ENCODE peak calls at places on chromosomes 1 and 21, in six cellular contexts. Q is heart left ventricle; M is neuronal stem cell; I is naive thymus-derived CD4-positive, alpha-beta T cell; E is GM23248; Y is ascending aorta. P is an unnamed sample.

GRCh38 chr1:229227298-229227919 is 43.5 kb upstream of the RAB4A start:
- DNase-seq in Q (peak; percentile 91), M (peak; percentile 72), I (peak; percentile 71), E (peak; percentile 79), Y (peak; percentile 90), P (peak; percentile 84)

GRCh38 chr1:210792703-210793102 is 341.2 kb downstream of the KCNH1 start:
- DNase-seq in Q (no peak), M (no peak), I (no peak), E (peak; percentile 71), Y (no peak), P (no peak)

GRCh38 chr21:36552458-36552800 is 72.5 kb upstream of the CLDN14 start:
- DNase-seq in Q (no peak), M (no peak), I (no peak), E (no peak), Y (no peak), P (no peak)

GRCh38 chr1:91092503-91092902 is 70.7 kb upstream of the ZNF644 start:
- DNase-seq in Q (no peak), M (peak; percentile 48), I (no peak), E (no peak), Y (no peak), P (no peak)

GRCh38 chr1:29599071-29599470 is 362.7 kb downstream of the PTPRU start:
- DNase-seq in Q (no peak), M (no peak), I (no peak), E (no peak), Y (peak; percentile 25), P (peak; percentile 18)

GRCh38 chr1:66022904-66023620 is 230.4 kb downstream of the PDE4B start:
- DNase-seq in Q (no peak), M (peak; percentile 15), I (no peak), E (peak; percentile 29), Y (no peak), P (no peak)

GRCh38 chr1:60560701-60561100 is 487.1 kb upstream of the C1orf87 start:
- DNase-seq in Q (no peak), M (peak; percentile 8), I (no peak), E (no peak), Y (no peak), P (no peak)

GRCh38 chr21:37155216-37155615 is 82.2 kb downstream of the TTC3 start:
- DNase-seq in Q (no peak), M (no peak), I (no peak), E (no peak), Y (no peak), P (no peak)

GRCh38 chr1:159338018-159338417 is 35.9 kb downstream of the FCER1A start:
- DNase-seq in Q (no peak), M (no peak), I (no peak), E (no peak), Y (no peak), P (no peak)

GRCh38 chr1:207002731-207003146 is 29.8 kb downstream of the C1orf116 start:
- DNase-seq in Q (no peak), M (no peak), I (no peak), E (no peak), Y (no peak), P (peak; percentile 91)

GRCh38 chr1:167273027-167273800 is 52.5 kb downstream of the POU2F1 start:
- DNase-seq in Q (no peak), M (no peak), I (no peak), E (peak; percentile 8), Y (no peak), P (no peak)

GRCh38 chr1:244839656-244840055 is 4.2 kb downstream of the COX20 start:
- DNase-seq in Q (no peak), M (no peak), I (no peak), E (no peak), Y (no peak), P (no peak)

GRCh38 chr1:162357681-162358266 is 18.9 kb downstream of the SPATA46 start:
- DNase-seq in Q (no peak), M (peak; percentile 51), I (no peak), E (peak; percentile 74), Y (no peak), P (no peak)

GRCh38 chr1:42046772-42047552 is 106.2 kb upstream of the GUCA2B start:
- DNase-seq in Q (no peak), M (no peak), I (no peak), E (no peak), Y (no peak), P (no peak)

GRCh38 chr1:182956708-182957365 is 3.9 kb upstream of the SHCBP1L start:
- DNase-seq in Q (no peak), M (no peak), I (no peak), E (no peak), Y (no peak), P (no peak)

GRCh38 chr21:44583800-44584147 is 3.4 kb upstream of the KRTAP10-5 start:
- DNase-seq in Q (no peak), M (no peak), I (no peak), E (no peak), Y (no peak), P (no peak)

GRCh38 chr1:212566522-212567479 is 41.8 kb upstream of the ATF3 start:
- DNase-seq in Q (no peak), M (no peak), I (no peak), E (peak; percentile 88), Y (no peak), P (no peak)

GRCh38 chr1:29176567-29176966 is 5.1 kb downstream of the SRSF4 start:
- DNase-seq in Q (no peak), M (no peak), I (no peak), E (peak; percentile 84), Y (peak; percentile 4), P (no peak)

GRCh38 chr1:58143972-58144752 is 402.4 kb downstream of the OMA1 start:
- DNase-seq in Q (no peak), M (no peak), I (no peak), E (peak; percentile 2), Y (no peak), P (no peak)

GRCh38 chr1:65791860-65792670 is 630 bp upstream of the PDE4B start:
- DNase-seq in Q (peak; percentile 61), M (peak; percentile 42), I (no peak), E (peak; percentile 51), Y (no peak), P (no peak)

GRCh38 chr1:119254067-119254720 is 113.7 kb upstream of the WARS2 start:
- DNase-seq in Q (no peak), M (no peak), I (no peak), E (no peak), Y (no peak), P (no peak)

GRCh38 chr21:25573409-25574206 is 33.7 kb downstream of the MRPL39 start:
- DNase-seq in Q (no peak), M (no peak), I (no peak), E (peak; percentile 98), Y (no peak), P (no peak)

GRCh38 chr1:31336687-31337467 is 36.0 kb downstream of the FABP3 start:
- DNase-seq in Q (no peak), M (no peak), I (no peak), E (no peak), Y (no peak), P (no peak)

GRCh38 chr1:68149110-68149798 is 83.1 kb downstream of the WLS start:
- DNase-seq in Q (no peak), M (no peak), I (no peak), E (no peak), Y (no peak), P (no peak)

GRCh38 chr1:234878288-234878687 is 250.3 kb downstream of the TOMM20 start:
- DNase-seq in Q (no peak), M (no peak), I (no peak), E (no peak), Y (no peak), P (no peak)

GRCh38 chr1:230905733-230906132 is 37.4 kb upstream of the C1orf198 start:
- DNase-seq in Q (no peak), M (no peak), I (no peak), E (peak; percentile 73), Y (no peak), P (no peak)

GRCh38 chr1:108961752-108962486 is 1.4 kb downstream of the CLCC1 start:
- DNase-seq in Q (no peak), M (no peak), I (no peak), E (no peak), Y (no peak), P (no peak)

GRCh38 chr1:37325010-37325409 is 149.4 kb upstream of the ZC3H12A start:
- DNase-seq in Q (no peak), M (no peak), I (no peak), E (no peak), Y (no peak), P (no peak)

GRCh38 chr1:1215881-1216605 is 2.1 kb upstream of the TNFRSF4 start:
- DNase-seq in Q (no peak), M (no peak), I (no peak), E (no peak), Y (no peak), P (no peak)

GRCh38 chr1:29833596-29833995 is 597.3 kb downstream of the PTPRU start:
- DNase-seq in Q (no peak), M (no peak), I (no peak), E (no peak), Y (peak; percentile 42), P (no peak)

GRCh38 chr1:98914547-98914946 is 90.1 kb downstream of the PLPPR5 start:
- DNase-seq in Q (no peak), M (no peak), I (no peak), E (no peak), Y (no peak), P (no peak)
- H3K27ac ChIP-seq in Q (no peak overlapping the region), M (no peak overlapping the region), I (no peak overlapping the region), E (no peak overlapping the region), Y (no peak overlapping the region), P (no peak overlapping the region)

GRCh38 chr1:99648107-99648506 is 2.2 kb downstream of the PALMD start:
- DNase-seq in Q (peak; percentile 72), M (no peak), I (no peak), E (peak; percentile 34), Y (no peak), P (peak; percentile 38)
- H3K27ac ChIP-seq in Q (peak overlapping the region; percentile 92), M (no peak overlapping the region), I (no peak overlapping the region), E (no peak overlapping the region), Y (peak overlapping the region; percentile 55), P (no peak overlapping the region)

GRCh38 chr21:27813750-27814149 is 846.9 kb upstream of the ADAMTS5 start:
- DNase-seq in Q (no peak), M (no peak), I (no peak), E (no peak), Y (no peak), P (no peak)
- H3K27ac ChIP-seq in Q (no peak overlapping the region), M (no peak overlapping the region), I (no peak overlapping the region), E (no peak overlapping the region), Y (no peak overlapping the region), P (no peak overlapping the region)

DNA sequence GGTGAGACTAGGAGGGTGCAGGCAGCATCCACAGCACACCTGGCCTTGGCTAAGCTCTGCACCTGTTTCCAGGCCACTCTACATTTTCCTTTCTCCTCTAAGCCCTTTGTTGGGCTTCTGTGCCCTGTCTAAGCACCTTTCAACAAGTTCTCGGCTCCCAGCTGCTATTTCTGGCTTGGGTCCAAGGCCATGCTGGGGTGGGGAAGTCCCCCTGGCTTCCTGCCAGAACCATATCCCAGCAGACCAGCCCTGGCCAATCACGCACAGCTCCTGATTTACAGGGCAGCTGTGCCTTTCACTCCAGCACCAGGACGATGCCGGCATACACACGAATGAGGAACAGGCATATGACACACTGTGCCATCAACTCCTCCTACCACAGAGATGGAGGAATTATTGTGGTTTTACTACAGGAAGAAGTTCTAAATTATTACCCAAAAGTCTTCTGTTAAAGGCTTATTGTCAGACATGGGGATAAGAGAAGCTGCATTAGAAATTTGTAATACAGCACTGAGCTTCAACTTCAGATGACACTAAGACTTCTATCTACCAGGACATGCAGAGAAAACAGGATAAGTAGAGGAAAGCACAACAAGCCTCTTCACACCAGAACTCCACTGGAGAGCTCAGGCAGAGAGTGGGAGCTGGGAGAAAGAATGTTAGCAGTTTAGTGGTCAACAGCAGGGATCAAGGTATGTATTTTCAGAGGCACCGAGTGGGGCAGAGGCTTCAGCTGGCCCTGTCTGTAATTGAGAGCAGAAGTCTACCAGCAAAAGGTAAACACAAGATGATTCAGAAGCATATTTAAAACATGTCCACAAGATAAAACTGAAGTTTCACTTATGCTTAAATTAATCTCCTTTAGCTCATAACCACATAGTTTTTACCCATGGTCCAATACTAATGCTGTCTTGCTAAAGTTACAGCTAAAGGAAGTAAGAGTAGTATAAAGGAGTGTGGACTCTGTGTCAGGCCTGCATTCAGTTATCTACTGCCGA is 37.4 kb downstream of the TRIT1 start:
- DNase-seq in Q (peak; percentile 86), M (no peak), I (peak; percentile 55), E (peak; percentile 47), Y (peak; percentile 77), P (peak; percentile 91)
- H3K27ac ChIP-seq in Q (no peak overlapping the region), M (no peak overlapping the region), I (peak overlapping the region; percentile 77), E (peak overlapping the region; percentile 36), Y (no peak overlapping the region), P (no peak overlapping the region)